ENCODE peak calls at places on chromosomes 16 and 17, in seven cellular contexts. I, Y, S, M, N, D and Z are unnamed samples.

GRCh38 chr17:67779098-67779672 is 46.1 kb upstream of the BPTF start:
- DNase-seq in D (peak; percentile 77), S (peak; percentile 53), N (no peak), I (peak; percentile 3), Y (peak; percentile 19), M (no peak), Z (peak; percentile 82)

GRCh38 chr17:81392909-81393654 is 2.2 kb upstream of the BAHCC1 start:
- DNase-seq in M (no peak), N (no peak), D (no peak), Y (no peak), S (peak; percentile 43), I (no peak), Z (peak; percentile 49)

GRCh38 chr17:8822401-8823035 is 23.4 kb upstream of the MFSD6L start:
- DNase-seq in M (no peak), Y (no peak), D (peak; percentile 46), N (peak; percentile 21), S (no peak), I (no peak), Z (no peak)

GRCh38 chr17:17131876-17132275 is 74.3 kb downstream of the PLD6 start:
- DNase-seq in D (no peak), Y (no peak), M (no peak), I (no peak), S (no peak), N (no peak), Z (no peak)

GRCh38 chr17:29149431-29150064 is 30.6 kb downstream of the MYO18A start:
- DNase-seq in N (peak; percentile 71), M (no peak), Y (peak; percentile 56), D (no peak), S (no peak), I (no peak), Z (no peak)

GRCh38 chr16:1614226-1615102 is 2.3 kb downstream of the CRAMP1 start:
- DNase-seq in Y (peak; percentile 17), S (peak; percentile 32), N (peak; percentile 68), M (no peak), I (peak; percentile 20), D (no peak), Z (peak; percentile 46)

GRCh38 chr16:75794426-75794825 is 68.1 kb upstream of the CPHXL start:
- DNase-seq in Y (no peak), M (no peak), N (no peak), D (no peak), I (no peak), S (no peak), Z (no peak)

GRCh38 chr17:75689441-75689873 is 22.3 kb downstream of the SAP30BP start:
- DNase-seq in Y (no peak), N (no peak), D (no peak), S (no peak), I (peak; percentile 72), M (no peak), Z (no peak)

GRCh38 chr16:12893050-12893750 is 8.2 kb upstream of the SHISA9 start:
- DNase-seq in D (no peak), S (no peak), N (no peak), M (no peak), I (no peak), Y (no peak), Z (no peak)

GRCh38 chr16:73171380-73171779 is 123.5 kb upstream of the ZFHX3 start:
- DNase-seq in S (no peak), N (no peak), M (no peak), Y (no peak), D (no peak), I (no peak), Z (peak; percentile 63)

GRCh38 chr16:24819462-24820040 is 26.2 kb upstream of the SLC5A11 start:
- DNase-seq in Y (no peak), D (no peak), I (no peak), N (no peak), M (no peak), S (no peak), Z (no peak)

GRCh38 chr17:9670596-9670995 is 25.3 kb downstream of the USP43 start:
- DNase-seq in M (no peak), N (no peak), S (no peak), I (no peak), D (no peak), Y (no peak), Z (no peak)

GRCh38 chr17:57636985-57637667 is 108.0 kb downstream of the CCDC182 start:
- DNase-seq in D (no peak), M (no peak), S (no peak), N (no peak), Y (no peak), I (no peak), Z (no peak)

GRCh38 chr17:46118969-46119368 is 74.3 kb downstream of the KANSL1 start:
- DNase-seq in S (no peak), D (no peak), Y (no peak), N (no peak), I (no peak), M (no peak), Z (no peak)

GRCh38 chr16:85657267-85657650 is 31.5 kb downstream of the GINS2 start:
- DNase-seq in N (no peak), D (no peak), I (no peak), S (no peak), M (no peak), Y (no peak), Z (no peak)

GRCh38 chr17:38416840-38417209 is 11.4 kb upstream of the ARHGAP23 start:
- DNase-seq in I (no peak), S (no peak), Y (no peak), N (no peak), M (no peak), D (no peak), Z (no peak)

GRCh38 chr17:19664821-19665181 is 16.2 kb downstream of the ALDH3A2 start:
- DNase-seq in S (no peak), D (no peak), N (no peak), Y (no peak), I (no peak), M (no peak), Z (no peak)
- H3K36me3 ChIP-seq in S (no peaks in the 10 kb centered on the region), D (peaks cover 44% of the 10 kb centered on the region), N (peaks cover 38% of the 10 kb centered on the region), Y (no peaks in the 10 kb centered on the region), I (peaks cover 12% of the 10 kb centered on the region), M (peaks cover 6% of the 10 kb centered on the region), Z (peaks cover 26% of the 10 kb centered on the region)

GRCh38 chr16:35823342-35823741 is 2363.9 kb downstream of the TP53TG3F start:
- DNase-seq in Y (no peak), N (no peak), I (no peak), D (no peak), M (no peak), S (no peak), Z (no peak)
- H3K9me3 ChIP-seq in Y (no peaks in the 10 kb centered on the region), N (peaks cover 6% of the 10 kb centered on the region), I (no peaks in the 10 kb centered on the region), D (no peaks in the 10 kb centered on the region), M (no peaks in the 10 kb centered on the region), S (no peaks in the 10 kb centered on the region), Z (no peaks in the 10 kb centered on the region)

GRCh38 chr16:27547851-27548250 is 1.9 kb downstream of the GTF3C1 start:
- DNase-seq in M (no peak), N (no peak), D (no peak), Y (no peak), S (no peak), I (no peak), Z (no peak)

GRCh38 chr16:27543801-27544200 is 5.9 kb downstream of the GTF3C1 start:
- DNase-seq in M (no peak), N (no peak), I (no peak), D (no peak), S (no peak), Y (no peak), Z (no peak)

GRCh38 chr16:27549607-27549856 is 181 bp downstream of the GTF3C1 start:
- DNase-seq in N (no peak), M (no peak), I (no peak), S (no peak), Y (no peak), D (no peak), Z (no peak)

GRCh38 chr16:27547134-27547533 is 2.6 kb downstream of the GTF3C1 start:
- DNase-seq in N (no peak), M (no peak), S (peak; percentile 9), D (no peak), I (no peak), Y (peak; percentile 34), Z (no peak)

DNA sequence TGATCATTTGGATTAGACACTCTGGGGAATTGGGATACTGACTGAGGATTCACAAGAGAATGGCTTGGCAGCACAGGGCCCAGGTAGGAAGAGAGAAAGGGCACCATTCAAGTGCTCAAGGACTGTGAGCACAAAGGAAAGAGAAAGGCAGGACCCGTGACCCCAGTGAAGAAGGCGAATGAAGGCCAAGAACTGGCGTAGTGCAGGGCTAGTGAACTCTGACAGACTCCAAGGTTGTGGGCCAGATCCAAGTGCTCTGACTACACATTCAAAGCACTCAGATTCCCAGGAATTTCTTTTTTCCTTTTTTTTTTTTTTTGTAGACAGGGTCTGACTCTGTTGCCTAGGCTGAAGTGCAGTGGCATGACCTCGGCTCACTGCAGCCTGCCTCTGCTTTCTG is 5.0 kb downstream of the GTF3C1 start:
- DNase-seq in S (no peak), Y (no peak), I (no peak), N (no peak), D (no peak), M (no peak), Z (no peak)
- H3K36me3 ChIP-seq in S (peaks cover 65% of the 10 kb centered on the region), Y (no peaks in the 10 kb centered on the region), I (peaks cover 37% of the 10 kb centered on the region), N (peaks cover 54% of the 10 kb centered on the region), D (peaks cover 55% of the 10 kb centered on the region), M (peaks cover 51% of the 10 kb centered on the region), Z (peaks cover 59% of the 10 kb centered on the region)

DNA sequence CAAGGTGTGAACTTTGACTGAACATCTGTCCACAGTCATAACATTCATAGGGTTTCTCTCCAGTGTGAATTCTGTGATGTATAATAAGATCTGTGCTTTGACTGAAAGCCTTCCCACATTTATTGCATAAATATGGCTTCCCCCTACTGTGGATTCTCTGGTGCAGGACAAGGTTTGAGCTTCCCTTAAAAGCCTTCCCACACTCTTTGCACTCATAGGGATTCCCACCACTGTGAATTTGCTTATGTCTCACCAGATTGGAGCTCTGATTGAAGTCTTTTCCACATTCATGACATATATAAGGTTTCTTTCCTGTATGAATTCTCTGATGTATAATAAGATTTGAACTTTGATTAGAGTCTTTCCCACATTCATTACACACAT is 8.3 kb downstream of the ZNF594 start:
- DNase-seq in I (no peak), Y (no peak), S (no peak), M (no peak), N (no peak), D (no peak), Z (no peak)
- H3K9me3 ChIP-seq in I (peaks cover 73% of the 10 kb centered on the region), Y (peaks cover 4% of the 10 kb centered on the region), S (peaks cover 2% of the 10 kb centered on the region), M (peaks cover 57% of the 10 kb centered on the region), N (peaks cover 100% of the 10 kb centered on the region), D (peaks cover 97% of the 10 kb centered on the region), Z (peaks cover 68% of the 10 kb centered on the region)

GRCh38 chr16:27779719-27780161 is 229.8 kb downstream of the KATNIP start:
- DNase-seq in I (no peak), Y (peak; percentile 58), N (no peak), M (no peak), S (peak; percentile 76), D (no peak), Z (peak; percentile 59)
- H3K36me3 ChIP-seq in I (no peaks in the 10 kb centered on the region), Y (no peaks in the 10 kb centered on the region), N (peaks cover 6% of the 10 kb centered on the region), M (no peaks in the 10 kb centered on the region), S (no peaks in the 10 kb centered on the region), D (no peaks in the 10 kb centered on the region), Z (no peaks in the 10 kb centered on the region)